ENCODE peak calls at places on chromosome 4, in eight cellular contexts. E is NCI-H2171 treated with DMSO at 0.1 percent for 48 hours; F is CD8-positive, alpha-beta memory T cell; I is adipocyte; Q is hippocampal formation; J is HEK293T; D is putamen; K is NCI-H748 treated with DMSO at 0.1 percent for 48 hours. M is an unnamed sample.

GRCh38 chr4:174794706-174795105 is 34.3 kb downstream of the GLRA3 start:
- DNase-seq in E (no peak), F (no peak), I (no peak), Q (no peak), J (no peak), D (no peak), K (peak), M (no peak)

GRCh38 chr4:87188063-87188462 is 32.4 kb downstream of the KLHL8 start:
- DNase-seq in E (peak), F (no peak), I (peak), Q (no peak), J (no peak), D (no peak), K (no peak), M (no peak)

GRCh38 chr4:1092026-1092982 is 21.1 kb downstream of the RNF212 start:
- DNase-seq in E (no peak), F (no peak), I (no peak), Q (no peak), J (no peak), D (no peak), K (no peak), M (no peak)

GRCh38 chr4:155735506-155735905 is 23.3 kb upstream of the GUCY1B1 start:
- DNase-seq in E (no peak), F (no peak), I (peak), Q (no peak), J (no peak), D (no peak), K (no peak), M (no peak)

GRCh38 chr4:1150875-1151274 is 21.5 kb downstream of the SPON2 start:
- DNase-seq in E (no peak), F (no peak), I (no peak), Q (no peak), J (no peak), D (no peak), K (no peak), M (no peak)

GRCh38 chr4:80221161-80221560 is 23.9 kb downstream of the PRDM8 start:
- DNase-seq in E (no peak), F (no peak), I (peak), Q (no peak), J (no peak), D (no peak), K (peak), M (no peak)

GRCh38 chr4:86895692-86896488 is 3.7 kb upstream of the C4orf36 start:
- DNase-seq in E (peak), F (no peak), I (peak), Q (no peak), J (peak), D (peak), K (peak), M (no peak)

GRCh38 chr4:12875640-12876243 is 608.4 kb downstream of the RAB28 start:
- DNase-seq in E (no peak), F (no peak), I (no peak), Q (no peak), J (no peak), D (no peak), K (no peak), M (no peak)

GRCh38 chr4:1048781-1049590 is 37.6 kb downstream of the FGFRL1 start:
- DNase-seq in E (no peak), F (no peak), I (no peak), Q (no peak), J (no peak), D (no peak), K (no peak), M (no peak)

M was measured in NK-92 treated with Interleukin-12 subunit alpha and Interleukin-12 subunit beta, amount 100 ng/mL, for 24 hours.